ENCODE peak calls at places on chromosomes 2 and 18, in four cellular contexts. C is DMS153, D is neural crest cell, V is AG10803. F is an unnamed sample.

GRCh38 chr2:236629961-236630872 is 60.6 kb downstream of the ACKR3 start:
- DNase-seq in D (no peak), C (no peak), V (no peak), F (no peak)

GRCh38 chr2:71892896-71893295 is 254.8 kb downstream of the CYP26B1 start:
- DNase-seq in V (no peak), C (no peak), D (no peak), F (no peak)

GRCh38 chr2:29310665-29311348 is 195.6 kb downstream of the CLIP4 start:
- DNase-seq in C (no peak), V (no peak), D (no peak), F (no peak)

GRCh38 chr2:96872591-96873349 is 2.9 kb upstream of the SEMA4C start:
- DNase-seq in D (no peak), C (no peak), V (no peak), F (peak; percentile 38)

GRCh38 chr2:241036397-241036963 is 38.1 kb downstream of the SNED1 start:
- DNase-seq in D (no peak), V (no peak), C (peak; percentile 14), F (peak; percentile 15)

GRCh38 chr2:32463110-32463509 is 106.3 kb downstream of the BIRC6 start:
- DNase-seq in V (no peak), C (no peak), D (no peak), F (no peak)

GRCh38 chr2:206480161-206480560 is 36.8 kb downstream of the ADAM23 start:
- DNase-seq in C (no peak), D (no peak), V (peak; percentile 29), F (peak; percentile 27)

GRCh38 chr2:17894005-17894404 is 15.5 kb downstream of the KCNS3 start:
- DNase-seq in C (no peak), V (no peak), D (no peak), F (no peak)

GRCh38 chr2:174796319-174796771 is 32.1 kb upstream of the CHRNA1 start:
- DNase-seq in C (no peak), D (no peak), V (peak; percentile 51), F (no peak)

GRCh38 chr2:142075826-142076225 is 55.0 kb downstream of the LRP1B start:
- DNase-seq in C (no peak), V (no peak), D (no peak), F (no peak)

GRCh38 chr2:71277536-71278103 is 50.7 kb upstream of the PAIP2B start:
- DNase-seq in D (peak; percentile 71), V (peak; percentile 20), C (no peak), F (peak; percentile 1)

GRCh38 chr18:56453576-56453975 is 184.8 kb downstream of the TXNL1 start:
- DNase-seq in C (no peak), V (no peak), D (no peak), F (no peak)

GRCh38 chr18:73007195-73007934 is 139.6 kb upstream of the NETO1 start:
- DNase-seq in D (no peak), V (no peak), C (no peak), F (no peak)

GRCh38 chr2:112821682-112822081 is 14.9 kb downstream of the IL1B start:
- DNase-seq in V (no peak), C (no peak), D (no peak), F (no peak)

GRCh38 chr18:26133652-26134051 is at the start of gene PSMA8:
- DNase-seq in D (no peak), V (no peak), C (no peak), F (no peak)

GRCh38 chr2:172878260-172878659 is 142.6 kb downstream of the RAPGEF4 start:
- DNase-seq in V (no peak), C (no peak), D (no peak), F (peak; percentile 23)

GRCh38 chr2:47945036-47945781 is 38.9 kb upstream of the FBXO11 start:
- DNase-seq in V (no peak), C (no peak), D (no peak), F (no peak)

GRCh38 chr2:3236300-3236699 is 141.3 kb downstream of the EIPR1 start:
- DNase-seq in D (no peak), C (no peak), V (no peak), F (no peak)

GRCh38 chr2:11385847-11386246 is 41.4 kb upstream of the ROCK2 start:
- DNase-seq in V (no peak), C (no peak), D (no peak), F (no peak)

GRCh38 chr2:100845141-100845991 is 25.4 kb downstream of the NPAS2 start:
- DNase-seq in V (no peak), C (no peak), D (no peak), F (no peak)

GRCh38 chr2:18047896-18048657 is 169.6 kb downstream of the KCNS3 start:
- DNase-seq in V (peak; percentile 80), D (no peak), C (no peak), F (no peak)

GRCh38 chr2:1992280-1992679 is 248.0 kb upstream of the PXDN start:
- DNase-seq in D (no peak), V (no peak), C (no peak), F (no peak)